ENCODE peak calls at places on chromosomes 11 and 22, in ten cellular contexts. V is mammary epithelial cell, K is HCT116, E is MM.1S, Z is DND-41, F is GM23248, Y is neural progenitor cell, B is PC-3, M is K562, U is astrocyte. N is an unnamed sample.

GRCh38 chr11:126257764-126258163 is 10.9 kb downstream of the SRPRA start:
- DNase-seq in Y (no peak), V (peak; percentile 26), E (no peak), M (no peak), K (no peak), Z (no peak), B (no peak), U (peak; percentile 70), F (peak; percentile 71), N (peak; percentile 78)

GRCh38 chr11:567629-568258 is 7.0 kb downstream of the RASSF7 start:
- DNase-seq in Z (no peak), Y (no peak), V (no peak), M (no peak), K (no peak), U (no peak), F (peak; percentile 33), B (no peak), E (peak; percentile 6), N (no peak)

GRCh38 chr11:125433454-125434121 is 62.5 kb downstream of the FEZ1 start:
- DNase-seq in Y (peak; percentile 77), F (peak; percentile 81), Z (no peak), U (peak; percentile 47), B (peak; percentile 72), V (peak; percentile 60), K (peak; percentile 62), E (peak; percentile 48), M (peak; percentile 66), N (peak; percentile 56)

GRCh38 chr11:134913391-134913790 is 501.3 kb upstream of the B3GAT1 start:
- DNase-seq in B (no peak), U (no peak), Y (no peak), K (no peak), F (no peak), E (no peak), V (no peak), Z (no peak), M (no peak), N (no peak)

GRCh38 chr11:36750349-36750748 is 152.3 kb upstream of the RAG2 start:
- DNase-seq in B (no peak), Z (peak; percentile 48), E (no peak), V (no peak), U (no peak), Y (no peak), M (no peak), K (no peak), F (peak; percentile 9), N (no peak)

GRCh38 chr11:110362916-110363574 is 66.6 kb upstream of the RDX start:
- DNase-seq in V (no peak), U (no peak), M (no peak), K (peak; percentile 34), Y (peak; percentile 81), E (no peak), Z (no peak), F (no peak), B (peak; percentile 72), N (peak; percentile 18)

GRCh38 chr11:34174411-34175041 is 69.1 kb downstream of the NAT10 start:
- DNase-seq in F (peak; percentile 91), M (peak; percentile 88), K (peak; percentile 45), E (peak; percentile 79), Y (peak; percentile 95), B (peak; percentile 76), V (peak; percentile 61), Z (peak; percentile 66), U (no peak), N (peak; percentile 65)

GRCh38 chr11:122267602-122268001 is 151.6 kb upstream of the BLID start:
- DNase-seq in B (peak; percentile 71), K (no peak), F (peak; percentile 87), Z (no peak), M (no peak), U (peak; percentile 83), E (no peak), V (peak; percentile 31), Y (no peak), N (peak; percentile 87)

GRCh38 chr22:47369431-47370015 is 607.1 kb downstream of the TBC1D22A start:
- DNase-seq in Y (no peak), U (no peak), K (no peak), Z (no peak), V (no peak), F (no peak), E (no peak), B (no peak), M (no peak), N (no peak)

GRCh38 chr11:45388472-45388871 is 102.3 kb upstream of the SYT13 start:
- DNase-seq in Y (no peak), K (no peak), Z (no peak), M (no peak), E (no peak), U (no peak), B (no peak), F (no peak), V (no peak), N (no peak)

GRCh38 chr11:69004411-69005182 is 8.4 kb downstream of the MRGPRF start:
- DNase-seq in B (no peak), Y (no peak), E (no peak), Z (no peak), F (no peak), M (no peak), V (no peak), U (no peak), K (no peak), N (no peak)

GRCh38 chr11:130178992-130179391 is 19.4 kb downstream of the ST14 start:
- DNase-seq in F (no peak), M (no peak), Y (no peak), Z (no peak), U (no peak), B (no peak), K (no peak), E (no peak), V (peak; percentile 71), N (no peak)

GRCh38 chr11:110130642-110131238 is 37.5 kb downstream of the ZC3H12C start:
- DNase-seq in K (no peak), Z (no peak), B (no peak), V (peak; percentile 88), U (peak; percentile 86), F (no peak), Y (peak; percentile 93), M (no peak), E (no peak), N (peak; percentile 87)

GRCh38 chr22:48907591-48907990 is 920.1 kb downstream of the BRD1 start:
- DNase-seq in Z (no peak), E (no peak), K (no peak), B (no peak), M (no peak), Y (no peak), V (no peak), F (no peak), U (no peak), N (no peak)

GRCh38 chr22:23883658-23884057 is 10.5 kb upstream of the MIF start:
- DNase-seq in E (no peak), Y (no peak), U (no peak), M (no peak), V (no peak), K (no peak), F (no peak), Z (no peak), B (no peak), N (no peak)

GRCh38 chr11:1224491-1225385 is 1.9 kb downstream of the MUC5B start:
- DNase-seq in K (no peak), U (no peak), Y (peak; percentile 56), Z (no peak), B (peak; percentile 28), M (peak; percentile 36), V (peak; percentile 23), E (no peak), F (no peak), N (no peak)

GRCh38 chr22:31891366-31892079 is 52.8 kb upstream of the YWHAH start:
- DNase-seq in E (peak; percentile 32), Z (no peak), F (peak; percentile 13), K (no peak), V (no peak), M (no peak), Y (peak; percentile 18), B (no peak), U (peak; percentile 79), N (peak; percentile 82)
- H3K9ac ChIP-seq in E (no peak overlapping the region), Z (no peak overlapping the region), F (no peak overlapping the region), K (no peak overlapping the region), V (no peak overlapping the region), M (peak overlapping the region; percentile 65), Y (no peak overlapping the region), B (no peak overlapping the region), U (no peak overlapping the region), N (no peak overlapping the region)

GRCh38 chr11:112961751-112962747 is 829 bp downstream of the NCAM1 start:
- DNase-seq in K (no peak), Z (no peak), E (no peak), U (no peak), V (no peak), B (no peak), Y (peak; percentile 69), F (peak; percentile 30), M (no peak), N (no peak)
- TF ChIP-seq EZH2 in K (no peak), Z (no peak), E (no peak), U (no peak), V (peak; percentile 99), B (peak; percentile 97), Y (peak; percentile 20), F (peak; percentile 83), M (no peak), N (peak; percentile 85)

GRCh38 chr11:64621283-64622019 is 30.4 kb downstream of the SLC22A12 start:
- DNase-seq in E (no peak), F (no peak), B (no peak), Y (no peak), V (no peak), M (no peak), Z (peak; percentile 63), K (no peak), U (no peak), N (no peak)

GRCh38 chr11:64619196-64619595 is 28.2 kb downstream of the SLC22A12 start:
- DNase-seq in M (no peak), K (no peak), U (no peak), B (no peak), V (no peak), F (no peak), E (no peak), Z (no peak), Y (no peak), N (no peak)

GRCh38 chr11:64620286-64620962 is 29.4 kb downstream of the SLC22A12 start:
- DNase-seq in Z (peak; percentile 32), U (no peak), V (no peak), Y (peak; percentile 71), E (peak; percentile 16), F (peak; percentile 18), K (no peak), B (no peak), M (no peak), N (peak; percentile 19)

GRCh38 chr11:64622681-64623080 is 31.7 kb downstream of the SLC22A12 start:
- DNase-seq in E (no peak), M (no peak), F (no peak), Z (no peak), Y (no peak), V (no peak), B (no peak), K (no peak), U (no peak), N (no peak)

GRCh38 chr11:64619811-64620285 is 28.8 kb downstream of the SLC22A12 start:
- DNase-seq in E (no peak), B (peak; percentile 38), V (peak; percentile 17), F (peak; percentile 56), M (peak; percentile 73), Y (peak; percentile 56), K (peak; percentile 42), Z (peak; percentile 43), U (peak; percentile 22), N (peak; percentile 43)
- H3K27ac ChIP-seq in E (no peak overlapping the region), B (no peak overlapping the region), V (no peak overlapping the region), F (no peak overlapping the region), M (no peak overlapping the region), Y (no peak overlapping the region), K (no peak overlapping the region), Z (no peak overlapping the region), U (no peak overlapping the region), N (no peak overlapping the region)

GRCh38 chr11:94926698-94927237 is 46.6 kb downstream of the CWC15 start:
- DNase-seq in B (peak; percentile 12), V (no peak), Y (no peak), E (no peak), M (no peak), Z (no peak), F (peak; percentile 84), K (no peak), U (peak; percentile 86), N (peak; percentile 89)
- H3K9ac ChIP-seq in B (no peak overlapping the region), V (no peak overlapping the region), Y (no peak overlapping the region), E (no peak overlapping the region), M (no peak overlapping the region), Z (no peak overlapping the region), F (peak overlapping the region; percentile 66), K (no peak overlapping the region), U (peak overlapping the region; percentile 56), N (no peak overlapping the region)

N was measured in fibroblast of lung.